ENCODE peak calls at places on chromosomes 1 and 21, in five cellular contexts. Q is CD8-positive, alpha-beta memory T cell; V is body of pancreas; F is A549; C is left ventricle myocardium inferior. N is an unnamed sample.

GRCh38 chr1:21308847-21309652 is 18.8 kb upstream of the ECE1 start:
- DNase-seq in Q (no peak), V (no peak), F (no peak), C (no peak), N (no peak)

GRCh38 chr1:6414443-6414844 is 5.3 kb downstream of the HES2 start:
- DNase-seq in Q (no peak), V (no peak), F (peak; percentile 59), C (no peak), N (peak; percentile 92)

GRCh38 chr1:2090216-2090890 is 40.1 kb downstream of the PRKCZ start:
- DNase-seq in Q (no peak), V (no peak), F (no peak), C (no peak), N (no peak)

GRCh38 chr1:192311281-192311680 is 5.5 kb upstream of the RGS21 start:
- DNase-seq in Q (no peak), V (no peak), F (peak; percentile 40), C (no peak), N (peak; percentile 44)

GRCh38 chr1:115712911-115713609 is 55.5 kb downstream of the CASQ2 start:
- DNase-seq in Q (no peak), V (no peak), F (no peak), C (no peak), N (peak; percentile 84)

GRCh38 chr1:100316622-100317021 is 35.7 kb upstream of the CDC14A start:
- DNase-seq in Q (no peak), V (no peak), F (no peak), C (no peak), N (no peak)

GRCh38 chr1:84632975-84633427 is 57.3 kb downstream of the SSX2IP start:
- DNase-seq in Q (no peak), V (no peak), F (peak; percentile 70), C (no peak), N (no peak)

GRCh38 chr1:214808845-214809460 is 206.0 kb downstream of the CENPF start:
- DNase-seq in Q (no peak), V (no peak), F (peak; percentile 14), C (no peak), N (peak; percentile 15)

GRCh38 chr1:109250454-109251276 is 1.3 kb downstream of the CELSR2 start:
- DNase-seq in Q (no peak), V (no peak), F (no peak), C (no peak), N (no peak)

GRCh38 chr21:15967661-15968060 is 237.9 kb downstream of the USP25 start:
- DNase-seq in Q (no peak), V (no peak), F (no peak), C (no peak), N (no peak)

GRCh38 chr21:41328660-41329300 is 12.2 kb downstream of the FAM3B start:
- DNase-seq in Q (no peak), V (no peak), F (no peak), C (no peak), N (no peak)

GRCh38 chr1:195604287-195604686 is 1004.0 kb downstream of the KCNT2 start:
- DNase-seq in Q (no peak), V (no peak), F (peak; percentile 28), C (no peak), N (no peak)

GRCh38 chr1:2597441-2598328 is 11.1 kb downstream of the PRXL2B start:
- DNase-seq in Q (no peak), V (no peak), F (no peak), C (no peak), N (no peak)

GRCh38 chr1:198320748-198321147 is 163.9 kb downstream of the NEK7 start:
- DNase-seq in Q (no peak), V (no peak), F (no peak), C (no peak), N (no peak)

GRCh38 chr1:201258763-201259230 is 24.5 kb upstream of the PKP1 start:
- DNase-seq in Q (no peak), V (no peak), F (no peak), C (no peak), N (no peak)

GRCh38 chr21:38447611-38448010 is 50.7 kb downstream of the ERG start:
- DNase-seq in Q (no peak), V (no peak), F (no peak), C (no peak), N (no peak)

GRCh38 chr21:38443110-38443509 is 55.2 kb downstream of the ERG start:
- DNase-seq in Q (no peak), V (no peak), F (no peak), C (no peak), N (no peak)

GRCh38 chr21:38454161-38454560 is 44.1 kb downstream of the ERG start:
- DNase-seq in Q (no peak), V (no peak), F (no peak), C (no peak), N (no peak)

DNA sequence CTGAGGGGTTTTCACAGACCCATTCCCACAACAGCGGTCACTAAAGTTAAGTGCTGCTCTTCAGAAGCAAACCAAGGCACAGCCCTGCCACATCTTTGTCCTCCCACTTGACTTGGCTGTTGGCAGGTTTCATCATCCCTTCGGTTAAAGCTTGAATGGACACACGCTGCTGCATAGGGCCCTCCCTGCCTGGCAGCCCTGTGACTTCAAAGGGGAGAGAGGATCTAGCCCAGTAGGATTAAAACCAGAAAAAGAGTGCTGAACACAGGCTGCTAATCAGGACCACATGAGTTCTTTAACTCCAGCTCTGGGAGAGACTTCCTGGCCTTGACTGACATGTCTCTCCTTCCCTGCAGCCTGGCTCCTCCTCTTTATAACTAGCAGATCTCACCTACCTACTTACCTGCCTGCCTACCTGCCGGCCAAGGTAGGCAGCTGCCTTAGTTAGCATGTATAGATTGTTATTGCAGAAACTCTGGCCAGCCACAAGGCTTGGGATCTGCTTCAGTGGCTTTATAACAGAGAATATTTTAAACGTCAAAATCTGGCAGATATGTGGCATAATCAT is 49.6 kb downstream of the ERG start:
- DNase-seq in Q (no peak), V (no peak), F (no peak), C (no peak), N (no peak)
- H3K27ac ChIP-seq in Q (no peak overlapping the region), V (no peak overlapping the region), F (no peak overlapping the region), C (no peak overlapping the region), N (no peak overlapping the region)

GRCh38 chr1:18130356-18130755 is 22.8 kb downstream of the IGSF21 start:
- DNase-seq in Q (no peak), V (no peak), F (no peak), C (no peak), N (no peak)

GRCh38 chr1:18132022-18132706 is 24.6 kb downstream of the IGSF21 start:
- DNase-seq in Q (no peak), V (no peak), F (no peak), C (no peak), N (no peak)

GRCh38 chr1:18128298-18128697 is 20.7 kb downstream of the IGSF21 start:
- DNase-seq in Q (no peak), V (no peak), F (no peak), C (no peak), N (no peak)

GRCh38 chr1:18134324-18135046 is 26.9 kb downstream of the IGSF21 start:
- DNase-seq in Q (no peak), V (no peak), F (no peak), C (no peak), N (no peak)

DNA sequence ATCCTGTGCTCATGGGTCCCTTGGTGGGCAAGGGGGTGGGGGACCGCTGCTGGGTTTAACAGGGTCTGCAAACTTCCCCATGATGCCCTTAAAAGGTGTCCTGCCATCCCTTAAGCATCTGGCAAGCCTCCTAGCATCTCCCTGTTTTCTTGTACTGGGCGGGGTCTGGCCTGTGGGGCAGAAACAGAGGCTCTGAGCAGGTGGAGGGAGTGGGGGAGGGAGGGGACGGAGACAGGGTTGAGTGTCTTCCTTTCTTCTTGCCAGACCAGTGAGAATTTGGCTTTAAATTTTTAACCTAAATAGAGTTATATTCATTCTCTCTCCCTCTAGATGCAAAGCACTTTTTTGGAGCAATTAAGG is 25.1 kb downstream of the IGSF21 start:
- DNase-seq in Q (no peak), V (no peak), F (no peak), C (no peak), N (no peak)
- H3K27ac ChIP-seq in Q (no peak overlapping the region), V (no peak overlapping the region), F (no peak overlapping the region), C (no peak overlapping the region), N (no peak overlapping the region)

DNA sequence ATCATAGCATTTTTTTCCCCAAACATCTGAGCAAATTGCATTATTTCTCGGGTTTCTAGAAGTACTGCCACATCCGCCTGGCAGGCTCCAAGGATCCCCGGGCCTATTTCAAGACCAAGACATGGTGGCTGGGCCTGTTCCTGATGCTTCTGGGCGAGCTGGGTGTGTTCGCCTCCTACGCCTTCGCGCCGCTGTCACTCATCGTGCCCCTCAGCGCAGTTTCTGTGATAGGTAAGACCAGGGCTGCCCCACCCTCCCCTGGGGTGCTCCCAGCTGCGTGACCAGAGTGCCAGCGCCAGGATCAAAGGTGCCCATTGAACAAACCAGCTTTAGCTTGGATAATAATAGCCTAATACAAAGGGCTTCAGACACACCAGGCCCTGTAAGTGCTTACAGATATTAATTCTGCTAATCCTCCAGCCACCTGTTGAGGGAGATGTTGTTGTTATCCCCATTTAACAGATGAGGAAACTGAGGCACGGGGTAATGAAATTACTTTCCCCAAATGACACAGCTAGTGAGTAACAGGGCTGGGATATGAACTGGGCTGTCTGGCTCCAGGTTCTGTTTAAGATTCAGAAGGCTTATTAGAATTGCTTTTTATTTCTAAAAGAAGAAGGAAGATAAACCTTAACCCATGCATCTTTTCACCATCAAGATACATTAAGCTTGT is 26.5 kb downstream of the NIPAL3 start:
- DNase-seq in Q (no peak), V (no peak), F (no peak), C (no peak), N (no peak)
- H3K27ac ChIP-seq in Q (no peak overlapping the region), V (no peak overlapping the region), F (no peak overlapping the region), C (peak overlapping the region; percentile 38), N (no peak overlapping the region)

DNA sequence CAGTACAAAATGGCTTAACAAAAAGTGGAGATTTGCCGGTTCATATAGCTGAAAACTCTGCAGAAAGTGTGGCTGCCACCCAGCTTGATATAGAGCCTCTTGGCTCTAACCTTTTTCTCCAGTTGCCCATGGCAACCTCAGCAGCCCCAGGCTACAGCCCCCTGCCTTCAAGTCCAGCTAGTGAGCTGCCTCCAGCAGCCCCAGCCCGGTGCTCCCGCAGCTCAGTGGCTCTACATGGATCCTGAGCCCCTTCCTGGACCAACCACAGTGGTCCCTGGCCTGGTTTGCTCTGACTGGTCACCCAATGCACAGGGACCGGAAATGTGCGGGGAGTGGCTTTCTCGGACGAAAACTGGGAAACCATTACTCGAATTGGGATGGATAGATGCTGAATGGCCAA is 13.3 kb upstream of the ATF3 start:
- DNase-seq in Q (no peak), V (no peak), F (no peak), C (no peak), N (peak; percentile 4)
- H3K27ac ChIP-seq in Q (no peak overlapping the region), V (no peak overlapping the region), F (peak overlapping the region; percentile 84), C (peak overlapping the region; percentile 65), N (peak overlapping the region; percentile 79)

GRCh38 chr1:101365881-101366280 is 129.1 kb downstream of the S1PR1 start:
- DNase-seq in Q (no peak), V (no peak), F (no peak), C (no peak), N (no peak)

GRCh38 chr1:101366513-101367215 is 129.8 kb downstream of the S1PR1 start:
- DNase-seq in Q (no peak), V (no peak), F (no peak), C (no peak), N (no peak)

GRCh38 chr1:101364370-101365120 is 127.7 kb downstream of the S1PR1 start:
- DNase-seq in Q (no peak), V (no peak), F (no peak), C (no peak), N (no peak)

GRCh38 chr1:101365186-101365585 is 128.4 kb downstream of the S1PR1 start:
- DNase-seq in Q (no peak), V (no peak), F (no peak), C (no peak), N (no peak)

GRCh38 chr1:101363891-101364318 is 127.1 kb downstream of the S1PR1 start:
- DNase-seq in Q (no peak), V (no peak), F (no peak), C (no peak), N (no peak)
- H3K27ac ChIP-seq in Q (no peak overlapping the region), V (no peak overlapping the region), F (no peak overlapping the region), C (no peak overlapping the region), N (no peak overlapping the region)